ENCODE peak calls at places on chromosomes 11 and 22, in seven cellular contexts. One of them, this sample, is unnamed.

GRCh38 chr11:89249196-89249595 is 71.5 kb downstream of the TYR start:
- DNase-seq in kidney tubule cell: no peak
- DNase-seq in T-helper 1 cell: no peak
- DNase-seq in GOT3: no peak
- DNase-seq in sigmoid colon: no peak
- DNase-seq in stimulated activated CD4-positive, alpha-beta T cell treated with anti-CD3 and anti-CD28 coated beads, Interleukin-4, amount 100 ng/mL, for 1 hour: no peak
- DNase-seq in hepatocyte: no peak
- DNase-seq in this sample: no peak

GRCh38 chr11:69644071-69644961 is 3.4 kb downstream of the CCND1 start:
- DNase-seq in kidney tubule cell: peak
- DNase-seq in T-helper 1 cell: no peak
- DNase-seq in GOT3: no peak
- DNase-seq in sigmoid colon: peak
- DNase-seq in stimulated activated CD4-positive, alpha-beta T cell treated with anti-CD3 and anti-CD28 coated beads, Interleukin-4, amount 100 ng/mL, for 1 hour: no peak
- DNase-seq in hepatocyte: peak
- DNase-seq in this sample: no peak

GRCh38 chr11:116776522-116776984 is 3.8 kb upstream of the BUD13 start:
- DNase-seq in kidney tubule cell: no peak
- DNase-seq in T-helper 1 cell: no peak
- DNase-seq in GOT3: no peak
- DNase-seq in sigmoid colon: no peak
- DNase-seq in stimulated activated CD4-positive, alpha-beta T cell treated with anti-CD3 and anti-CD28 coated beads, Interleukin-4, amount 100 ng/mL, for 1 hour: no peak
- DNase-seq in hepatocyte: no peak
- DNase-seq in this sample: no peak

GRCh38 chr22:46557736-46558480 is 20.5 kb upstream of the CELSR1 start:
- DNase-seq in kidney tubule cell: no peak
- DNase-seq in T-helper 1 cell: no peak
- DNase-seq in GOT3: no peak
- DNase-seq in sigmoid colon: peak
- DNase-seq in stimulated activated CD4-positive, alpha-beta T cell treated with anti-CD3 and anti-CD28 coated beads, Interleukin-4, amount 100 ng/mL, for 1 hour: no peak
- DNase-seq in hepatocyte: no peak
- DNase-seq in this sample: no peak

GRCh38 chr11:103624708-103625623 is 411.5 kb upstream of the DDI1 start:
- DNase-seq in kidney tubule cell: peak
- DNase-seq in T-helper 1 cell: no peak
- DNase-seq in GOT3: no peak
- DNase-seq in sigmoid colon: no peak
- DNase-seq in stimulated activated CD4-positive, alpha-beta T cell treated with anti-CD3 and anti-CD28 coated beads, Interleukin-4, amount 100 ng/mL, for 1 hour: no peak
- DNase-seq in hepatocyte: no peak
- DNase-seq in this sample: no peak

GRCh38 chr11:91366186-91366585 is 858.4 kb upstream of the FAT3 start:
- DNase-seq in kidney tubule cell: no peak
- DNase-seq in T-helper 1 cell: no peak
- DNase-seq in GOT3: no peak
- DNase-seq in sigmoid colon: no peak
- DNase-seq in stimulated activated CD4-positive, alpha-beta T cell treated with anti-CD3 and anti-CD28 coated beads, Interleukin-4, amount 100 ng/mL, for 1 hour: no peak
- DNase-seq in hepatocyte: no peak
- DNase-seq in this sample: no peak

GRCh38 chr11:134532176-134532920 is 120.3 kb upstream of the B3GAT1 start:
- DNase-seq in kidney tubule cell: no peak
- DNase-seq in T-helper 1 cell: no peak
- DNase-seq in GOT3: no peak
- DNase-seq in sigmoid colon: peak
- DNase-seq in stimulated activated CD4-positive, alpha-beta T cell treated with anti-CD3 and anti-CD28 coated beads, Interleukin-4, amount 100 ng/mL, for 1 hour: no peak
- DNase-seq in hepatocyte: no peak
- DNase-seq in this sample: no peak

GRCh38 chr11:66617148-66617814 is 851 bp downstream of the RBM14 start:
- DNase-seq in kidney tubule cell: peak
- DNase-seq in T-helper 1 cell: no peak
- DNase-seq in GOT3: no peak
- DNase-seq in sigmoid colon: peak
- DNase-seq in stimulated activated CD4-positive, alpha-beta T cell treated with anti-CD3 and anti-CD28 coated beads, Interleukin-4, amount 100 ng/mL, for 1 hour: peak
- DNase-seq in hepatocyte: no peak
- DNase-seq in this sample: no peak

GRCh38 chr11:17760102-17761029 is 25.8 kb downstream of the KCNC1 start:
- DNase-seq in kidney tubule cell: peak
- DNase-seq in T-helper 1 cell: no peak
- DNase-seq in GOT3: no peak
- DNase-seq in sigmoid colon: no peak
- DNase-seq in stimulated activated CD4-positive, alpha-beta T cell treated with anti-CD3 and anti-CD28 coated beads, Interleukin-4, amount 100 ng/mL, for 1 hour: no peak
- DNase-seq in hepatocyte: peak
- DNase-seq in this sample: peak

This sample was measured in WTC11.